ENCODE peak calls at places on chromosomes 16 and 17, in six cellular contexts. U, G, O, R, C and E are unnamed samples.

GRCh38 chr17:54956802-54957201 is 11.7 kb downstream of the COX11 start:
- DNase-seq in G (no peak), C (no peak), R (no peak), O (no peak), U (no peak), E (no peak)

GRCh38 chr16:65731840-65732239 is 610.0 kb upstream of the CDH11 start:
- DNase-seq in U (no peak), R (no peak), O (no peak), C (no peak), G (no peak), E (no peak)

GRCh38 chr17:6924121-6924676 is 71.7 kb upstream of the ALOX12 start:
- DNase-seq in O (no peak), C (no peak), U (no peak), R (no peak), G (no peak), E (no peak)

GRCh38 chr16:23699100-23699499 is 13.9 kb downstream of the ERN2 start:
- DNase-seq in O (no peak), U (peak), C (no peak), G (no peak), R (no peak), E (peak)

GRCh38 chr16:13935408-13935807 is 15.5 kb downstream of the ERCC4 start:
- DNase-seq in R (peak), O (no peak), G (no peak), U (peak), C (peak), E (peak)

GRCh38 chr17:63039342-63039741 is 73.3 kb downstream of the TANC2 start:
- DNase-seq in R (no peak), G (no peak), O (no peak), C (no peak), U (peak), E (no peak)

GRCh38 chr16:84178892-84179611 is 7.8 kb downstream of the TAF1C start:
- DNase-seq in R (no peak), U (no peak), G (no peak), C (no peak), O (no peak), E (no peak)

GRCh38 chr16:1817716-1818115 is 8.9 kb downstream of the HAGH start:
- DNase-seq in R (no peak), O (no peak), U (no peak), G (no peak), C (no peak), E (no peak)

GRCh38 chr17:76193616-76194015 is 46.7 kb downstream of the RNF157 start:
- DNase-seq in C (peak), O (no peak), U (no peak), G (no peak), R (no peak), E (no peak)

GRCh38 chr17:41322264-41322902 is 6.9 kb upstream of the KRTAP17-1 start:
- DNase-seq in R (peak), C (peak), G (no peak), O (peak), U (peak), E (peak)

GRCh38 chr17:81277421-81277820 is 17.7 kb downstream of the SLC38A10 start:
- DNase-seq in G (no peak), O (no peak), C (no peak), R (no peak), U (no peak), E (no peak)

GRCh38 chr17:31696184-31696602 is 162.9 kb downstream of the COPRS start:
- DNase-seq in C (no peak), O (no peak), R (peak), G (no peak), U (no peak), E (no peak)

GRCh38 chr17:73228748-73229236 is 32.9 kb downstream of the CPSF4L start:
- DNase-seq in O (peak), R (peak), G (no peak), C (peak), U (peak), E (peak)

DNA sequence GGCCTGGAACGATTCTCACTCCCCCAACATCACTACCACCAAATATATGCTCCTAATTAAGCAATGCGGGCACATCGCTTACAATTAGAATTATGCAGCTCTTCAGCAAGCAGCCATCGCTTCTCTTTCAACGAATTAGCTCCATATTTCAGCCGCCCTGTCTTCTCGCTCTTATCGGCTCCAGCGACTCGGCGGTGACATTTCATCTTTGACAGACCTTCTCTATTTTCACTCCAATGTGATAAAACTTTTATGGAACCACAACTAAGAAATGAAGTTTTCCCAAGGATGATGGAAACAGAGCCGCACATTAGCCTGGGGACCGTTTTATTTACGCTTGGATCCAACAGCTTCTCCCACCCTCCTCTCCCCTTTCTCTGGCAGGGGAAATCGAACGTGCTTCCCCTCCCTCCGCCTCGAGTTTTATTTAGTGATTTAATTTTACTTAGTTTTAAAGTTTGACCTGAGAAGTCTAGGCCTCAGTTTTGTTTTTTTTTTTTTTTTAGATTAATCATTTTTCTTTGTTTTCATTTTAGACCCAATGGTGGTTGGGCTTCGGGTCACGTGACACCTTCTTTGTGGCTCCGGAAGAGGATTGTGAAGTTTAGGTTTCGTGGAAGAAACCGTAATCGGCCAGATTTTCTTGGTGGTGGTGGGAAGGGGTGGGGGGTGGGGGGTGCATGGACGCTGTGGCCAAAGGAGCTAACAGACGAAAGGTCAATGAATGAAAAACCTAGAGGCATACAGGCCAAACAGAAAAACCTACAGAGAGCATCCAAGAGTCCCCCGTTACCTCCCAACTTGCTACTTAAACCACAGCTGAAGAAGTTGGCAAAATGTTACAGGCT is 3.2 kb upstream of the HOXB2 start:
- DNase-seq in C (peak), O (peak), U (no peak), G (no peak), R (no peak), E (no peak)
- H3K4me3 ChIP-seq in C (peak), O (peak), U (no peak), G (no peak), R (no peak), E (no peak)

DNA sequence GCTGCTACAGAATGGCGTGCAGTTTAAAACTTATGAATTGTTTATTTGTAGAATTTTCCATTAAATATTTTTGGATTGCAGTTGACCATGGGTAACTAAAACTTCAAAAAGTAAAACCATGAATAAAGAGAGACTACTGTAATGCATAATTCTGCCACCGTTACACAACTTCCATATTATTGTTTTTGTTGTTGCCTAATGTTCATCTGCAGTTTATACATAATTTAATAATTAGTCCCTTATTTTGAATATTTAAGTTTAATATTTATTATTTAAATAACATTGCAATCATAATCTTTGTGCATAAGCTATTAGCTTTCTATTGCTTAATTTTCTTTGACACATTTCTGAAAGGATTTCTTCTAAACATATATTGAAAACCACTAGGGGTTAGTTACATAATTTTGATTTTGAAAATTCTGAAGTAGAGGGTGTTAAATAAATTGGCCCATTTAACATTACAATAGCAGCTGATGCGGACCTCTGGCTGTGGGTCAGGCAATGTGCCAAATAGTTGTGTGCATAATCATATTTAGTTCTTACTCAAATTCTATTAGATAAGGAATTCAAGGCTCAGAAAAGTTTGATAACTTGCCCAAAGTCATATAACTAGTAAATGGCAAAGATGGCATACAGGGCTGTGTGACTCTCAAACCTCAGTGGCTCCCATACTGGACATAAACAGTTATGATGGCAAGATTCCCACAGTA is 31.1 kb downstream of the PPM1E start:
- DNase-seq in O (peak), G (no peak), R (no peak), U (peak), C (peak), E (no peak)
- TF ChIP-seq MYC in O (no peak), G (no peak), R (no peak), U (no peak), C (no peak), E (no peak)

GRCh38 chr17:77319211-77320031 is 178.7 kb downstream of the SEC14L1 start:
- DNase-seq in U (peak), C (peak), G (no peak), R (no peak), O (no peak), E (peak)
- H3K4me3 ChIP-seq in U (peak), C (peak), G (peak), R (no peak), O (no peak), E (peak)

GRCh38 chr17:45843722-45844121 is 959 bp upstream of the SPPL2C start:
- DNase-seq in R (no peak), O (no peak), C (no peak), G (no peak), U (no peak), E (no peak)
- TF ChIP-seq MYC in R (no peak), O (no peak), C (no peak), G (no peak), U (no peak), E (no peak)

GRCh38 chr17:48592592-48592991 is 987 bp downstream of the HOXB5 start:
- DNase-seq in O (no peak), G (no peak), R (no peak), C (no peak), U (no peak), E (no peak)

GRCh38 chr17:48592097-48592496 is 1.5 kb downstream of the HOXB5 start:
- DNase-seq in R (no peak), U (no peak), O (no peak), G (no peak), C (no peak), E (no peak)

GRCh38 chr17:48593840-48594411 is 347 bp upstream of the HOXB5 start:
- DNase-seq in R (peak), U (peak), C (peak), O (peak), G (no peak), E (peak)

GRCh38 chr17:48594412-48595106 is 980 bp upstream of the HOXB5 start:
- DNase-seq in G (no peak), R (no peak), C (no peak), U (no peak), O (no peak), E (no peak)

DNA sequence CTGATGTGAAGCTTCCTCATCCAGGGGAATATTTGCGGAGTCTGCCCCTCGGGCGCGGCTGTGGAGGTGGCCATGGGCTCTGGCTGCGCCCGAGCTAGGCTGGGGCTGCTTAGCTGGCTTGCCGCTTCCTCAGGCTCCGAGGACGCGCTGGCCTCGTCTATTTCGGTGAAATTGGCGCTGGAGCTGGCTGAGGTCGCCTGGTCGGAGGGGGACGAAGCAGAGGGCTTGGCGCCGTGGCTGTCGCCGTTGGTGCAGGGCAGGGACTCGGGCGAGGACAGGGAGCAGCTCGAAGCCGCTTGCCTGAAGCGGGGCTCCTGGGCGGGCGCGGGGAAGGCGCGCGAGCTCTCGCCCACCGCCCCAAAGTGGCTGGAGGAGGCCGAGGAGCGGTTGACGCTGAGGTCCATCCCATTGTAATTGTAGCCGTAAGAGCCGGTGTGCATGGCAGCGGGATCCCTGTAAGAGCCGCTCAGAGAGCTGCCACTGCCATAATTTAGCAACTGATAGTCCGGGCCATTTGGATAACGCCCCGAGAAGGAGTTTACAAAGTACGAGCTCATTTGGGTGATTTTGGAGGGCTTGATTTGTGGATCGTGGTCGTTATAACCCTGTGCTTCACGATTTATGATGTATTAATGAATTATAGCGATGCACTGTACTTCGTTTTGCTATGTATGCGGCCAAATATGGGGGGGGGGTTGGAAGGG is at the start of gene HOXB5:
- DNase-seq in R (no peak), G (no peak), U (no peak), C (no peak), O (no peak), E (no peak)
- H3K4me3 ChIP-seq in R (no peak), G (peak), U (peak), C (no peak), O (no peak), E (no peak)

GRCh38 chr17:21190078-21190477 is 23.9 kb downstream of the TMEM11 start:
- DNase-seq in U (no peak), R (no peak), G (no peak), O (no peak), C (no peak), E (no peak)
- TF ChIP-seq MYC in U (no peak), R (no peak), G (no peak), O (no peak), C (no peak), E (no peak)

DNA sequence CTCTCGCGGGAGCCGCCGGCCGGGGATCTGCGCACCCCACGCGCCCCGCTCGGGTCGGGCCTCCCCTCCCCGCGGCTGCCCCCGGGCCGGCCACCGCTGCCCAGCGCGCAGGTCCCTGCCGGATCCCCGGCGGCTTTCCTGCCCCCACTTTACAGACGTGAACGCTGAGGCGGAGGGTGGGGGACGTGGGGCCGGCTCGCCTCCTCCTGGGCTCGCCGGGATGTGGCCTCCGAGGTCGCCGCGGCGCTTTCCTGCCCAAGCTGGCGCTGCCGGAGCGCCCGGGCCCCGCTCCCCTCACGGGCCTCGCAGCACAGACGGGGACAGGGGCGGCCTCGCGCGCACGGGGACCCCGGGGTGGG is 26.7 kb downstream of the RTN4RL1 start:
- DNase-seq in O (no peak), G (no peak), R (no peak), C (no peak), U (no peak), E (no peak)
- H3K4me3 ChIP-seq in O (no peak), G (no peak), R (peak), C (no peak), U (peak), E (no peak)

GRCh38 chr17:2688351-2689342 is 22.9 kb downstream of the CLUH start:
- DNase-seq in G (no peak), U (no peak), C (no peak), O (no peak), R (peak), E (no peak)
- TF ChIP-seq MYC in G (no peak), U (no peak), C (no peak), O (no peak), R (no peak), E (no peak)